ENCODE peak calls at places on chromosomes 5 and 9, in five cellular contexts. T is prostate gland, J is AG10803, C is cardiac muscle cell, R is astrocyte of the spinal cord. P is an unnamed sample.

GRCh38 chr9:134629586-134630392 is 11.8 kb upstream of the COL5A1 start:
- DNase-seq in J (no peak), T (no peak), R (no peak), C (no peak), P (no peak)

GRCh38 chr9:137619240-137620090 is 660 bp downstream of the EHMT1 start:
- DNase-seq in R (peak; percentile 48), J (peak; percentile 49), C (peak; percentile 52), T (no peak), P (peak; percentile 49)

GRCh38 chr9:109329274-109330258 is 8.7 kb upstream of the EPB41L4B start:
- DNase-seq in R (peak; percentile 64), T (peak; percentile 82), J (peak; percentile 40), C (peak; percentile 30), P (peak; percentile 70)

GRCh38 chr9:135240222-135240621 is 152.8 kb downstream of the OLFM1 start:
- DNase-seq in R (no peak), C (no peak), J (no peak), T (no peak), P (no peak)

GRCh38 chr9:78280982-78281668 is 15.8 kb upstream of the PSAT1 start:
- DNase-seq in R (peak; percentile 89), C (peak; percentile 82), T (peak; percentile 41), J (peak; percentile 56), P (peak; percentile 80)

GRCh38 chr5:43753069-43753468 is 150.1 kb downstream of the NNT start:
- DNase-seq in J (no peak), C (no peak), R (no peak), T (no peak), P (no peak)

GRCh38 chr9:130433168-130433946 is 11.4 kb upstream of the ASS1 start:
- DNase-seq in C (peak; percentile 83), R (peak; percentile 46), T (no peak), J (peak; percentile 55), P (no peak)

GRCh38 chr5:39100301-39100850 is 26.2 kb upstream of the RICTOR start:
- DNase-seq in C (no peak), R (no peak), T (no peak), J (no peak), P (no peak)

GRCh38 chr9:78035369-78035993 is 3.9 kb upstream of the GNAQ start:
- DNase-seq in J (peak; percentile 84), R (peak; percentile 84), T (peak; percentile 74), C (peak; percentile 82), P (peak; percentile 84)

GRCh38 chr9:87322840-87323635 is 174.6 kb upstream of the DAPK1 start:
- DNase-seq in T (no peak), C (no peak), R (peak; percentile 52), J (peak; percentile 77), P (peak; percentile 78)

GRCh38 chr5:149594206-149594895 is 13.1 kb downstream of the ARHGEF37 start:
- DNase-seq in C (no peak), T (no peak), J (no peak), R (peak; percentile 24), P (no peak)

GRCh38 chr5:60883229-60883628 is 39.2 kb upstream of the ELOVL7 start:
- DNase-seq in J (peak; percentile 1), R (no peak), C (no peak), T (no peak), P (peak; percentile 25)

GRCh38 chr5:80761176-80761575 is 106.4 kb upstream of the DHFR start:
- DNase-seq in R (no peak), C (no peak), T (no peak), J (no peak), P (no peak)

GRCh38 chr5:42951169-42951846 is 88.8 kb downstream of the ANXA2R start:
- DNase-seq in J (peak; percentile 50), C (no peak), T (peak; percentile 37), R (peak; percentile 50), P (peak; percentile 44)

GRCh38 chr5:99037668-99038067 is 108.9 kb upstream of the CHD1 start:
- DNase-seq in J (no peak), R (no peak), T (no peak), C (no peak), P (no peak)

GRCh38 chr5:58972301-58972700 is 389.4 kb downstream of the RAB3C start:
- DNase-seq in T (no peak), J (peak; percentile 8), R (peak; percentile 19), C (no peak), P (peak; percentile 56)

GRCh38 chr5:148873120-148873519 is 46.7 kb downstream of the ADRB2 start:
- DNase-seq in J (no peak), T (no peak), C (no peak), R (no peak), P (no peak)

GRCh38 chr5:113127021-113127420 is 150.4 kb downstream of the DCP2 start:
- DNase-seq in J (no peak), R (no peak), C (no peak), T (no peak), P (no peak)

GRCh38 chr9:100440071-100440470 is 13.1 kb downstream of the MSANTD3 start:
- DNase-seq in R (peak; percentile 12), T (no peak), J (peak; percentile 70), C (peak; percentile 74), P (peak; percentile 74)

GRCh38 chr9:115202960-115203751 is 85.2 kb upstream of the TNC start:
- DNase-seq in J (peak; percentile 98), T (no peak), R (peak; percentile 64), C (no peak), P (peak; percentile 99)

GRCh38 chr9:109894921-109895758 is 115.1 kb downstream of the PALM2AKAP2 start:
- DNase-seq in C (no peak), T (no peak), R (peak; percentile 81), J (peak; percentile 62), P (peak; percentile 46)

DNA sequence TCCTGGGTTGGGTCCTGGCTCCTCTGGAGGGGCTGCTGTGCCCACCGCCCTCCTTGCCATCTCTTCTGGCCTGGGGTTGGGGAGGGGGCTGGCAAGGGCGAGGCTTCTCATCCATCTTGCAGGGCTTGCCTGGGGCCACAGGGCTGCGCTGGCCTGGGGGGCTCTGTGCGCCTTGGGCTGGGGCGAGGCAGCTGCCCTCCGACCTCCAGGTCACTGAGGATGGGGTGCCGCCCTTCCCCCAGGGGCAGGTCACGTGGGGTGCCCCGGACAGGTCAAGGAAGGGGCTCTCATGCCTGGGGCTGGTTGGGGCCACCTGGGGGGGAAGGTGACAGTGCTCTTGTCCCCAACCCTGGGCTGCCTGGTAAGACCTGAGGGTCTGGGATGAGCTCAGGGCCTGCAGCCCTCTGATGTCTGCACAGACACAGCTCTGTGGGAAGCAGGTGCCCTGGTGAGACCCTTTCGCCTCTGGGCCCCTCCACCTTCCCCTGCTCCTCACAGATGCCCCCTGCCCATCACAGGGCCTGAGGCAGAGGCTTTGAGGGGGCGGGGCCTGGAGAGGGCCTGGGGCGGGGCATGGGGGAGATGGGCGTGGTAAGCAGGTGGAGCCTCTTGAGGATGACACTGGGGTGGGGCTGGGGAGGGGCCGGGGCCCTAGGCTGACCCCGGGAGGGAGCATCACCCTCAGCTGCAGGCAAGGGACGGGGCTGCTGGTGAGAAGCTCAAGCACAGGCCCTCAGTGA is 17.1 kb upstream of the SLC9A3 start:
- DNase-seq in J (no peak), C (no peak), R (no peak), T (no peak), P (no peak)
- TF ChIP-seq CTCF in J (no peak), C (no peak), R (no peak), T (no peak), P (no peak)

GRCh38 chr5:160968480-160968879 is 116.5 kb upstream of the ATP10B start:
- DNase-seq in J (no peak), R (no peak), C (no peak), T (no peak), P (no peak)

GRCh38 chr5:160970605-160971191 is 118.7 kb upstream of the ATP10B start:
- DNase-seq in C (peak; percentile 52), J (no peak), T (no peak), R (peak; percentile 1), P (peak; percentile 49)
- TF ChIP-seq CTCF in C (no peak), J (peak; percentile 38), T (no peak), R (peak; percentile 15), P (peak; percentile 47)

GRCh38 chr9:112443200-112443599 is 43.4 kb upstream of the KIAA1958 start:
- DNase-seq in J (peak; percentile 26), C (no peak), R (peak; percentile 23), T (no peak), P (peak; percentile 26)
- TF ChIP-seq CTCF in J (peak; percentile 64), C (peak; percentile 56), R (peak; percentile 54), T (peak; percentile 47), P (peak; percentile 49)

DNA sequence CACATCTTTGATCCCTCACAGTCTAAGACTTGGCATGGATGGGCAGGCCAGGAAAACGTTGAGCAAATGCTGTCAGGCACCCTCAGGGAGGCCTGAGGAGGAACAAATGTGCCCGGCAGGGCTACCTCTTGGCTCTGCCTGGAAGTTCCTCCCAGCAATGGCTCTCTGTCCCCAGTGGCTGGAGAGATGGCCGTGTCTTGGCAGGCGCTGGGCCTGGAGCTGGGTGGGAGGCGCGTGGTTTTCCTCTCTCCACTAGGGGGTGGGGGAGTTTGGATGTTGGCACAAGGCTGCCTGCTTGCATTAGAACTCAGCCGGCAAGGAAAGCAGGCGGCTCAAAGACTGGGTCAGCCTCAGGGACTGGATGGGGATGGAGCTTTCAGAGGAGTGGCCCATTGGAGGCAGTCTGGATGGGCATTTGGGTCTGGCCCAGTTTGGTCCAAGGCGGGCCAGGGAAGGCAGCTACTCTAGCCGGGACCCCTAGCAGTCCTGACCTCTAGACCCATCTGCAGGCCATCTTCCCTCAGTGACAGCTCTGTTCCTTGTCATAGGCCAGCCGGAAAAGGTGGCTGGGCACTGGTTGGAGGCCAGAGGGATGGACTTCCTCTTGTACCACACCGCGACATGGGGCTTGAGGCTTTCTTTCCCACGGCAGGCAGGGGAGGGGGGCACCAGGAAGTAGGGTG is 68.2 kb upstream of the STC2 start:
- DNase-seq in J (peak; percentile 11), R (no peak), C (peak; percentile 18), T (no peak), P (no peak)
- TF ChIP-seq CTCF in J (peak; percentile 27), R (peak; percentile 39), C (peak; percentile 26), T (no peak), P (no peak)

GRCh38 chr5:142437563-142437962 is 112.7 kb upstream of the SPRY4 start:
- DNase-seq in J (no peak), R (no peak), T (no peak), C (no peak), P (no peak)

GRCh38 chr5:142445266-142445665 is 120.4 kb upstream of the SPRY4 start:
- DNase-seq in C (no peak), T (no peak), J (no peak), R (no peak), P (peak; percentile 46)

GRCh38 chr5:142438573-142438972 is 113.8 kb upstream of the SPRY4 start:
- DNase-seq in T (no peak), R (no peak), C (no peak), J (peak; percentile 62), P (peak; percentile 62)

GRCh38 chr5:142439208-142439607 is 114.4 kb upstream of the SPRY4 start:
- DNase-seq in R (peak; percentile 32), T (no peak), J (peak; percentile 59), C (no peak), P (peak; percentile 75)

DNA sequence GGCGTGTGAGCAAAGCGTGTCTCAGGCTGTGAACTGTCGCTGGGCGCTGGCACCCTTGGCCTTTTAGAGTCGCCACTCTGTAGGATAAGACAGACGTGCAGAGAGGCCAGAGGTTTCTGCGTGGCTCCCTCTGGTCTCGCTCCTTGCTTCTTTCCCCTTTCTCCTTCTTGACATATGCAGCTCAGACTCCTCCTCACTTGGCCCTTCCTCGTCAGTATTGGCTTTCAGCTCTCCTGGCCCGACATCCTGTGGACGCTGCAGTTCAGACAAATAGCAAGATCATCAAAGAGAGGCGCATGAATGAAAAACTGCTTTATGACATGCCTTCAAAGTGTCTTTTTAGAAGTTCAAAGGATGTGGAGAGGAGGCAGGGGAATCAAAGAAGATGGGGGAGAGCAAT is 116.8 kb upstream of the SPRY4 start:
- DNase-seq in C (no peak), T (no peak), J (no peak), R (no peak), P (peak; percentile 68)
- TF ChIP-seq CTCF in C (peak; percentile 22), T (peak; percentile 30), J (no peak), R (no peak), P (peak; percentile 7)

P was measured in fibroblast of mammary gland.